ENCODE peak calls at places on chromosomes 6 and 20, in six cellular contexts. A, W, Q, H, N and J are unnamed samples.

GRCh38 chr6:167819640-167820039 is 7.1 kb upstream of the AFDN start:
- DNase-seq in A (no peak), W (no peak), Q (no peak), H (peak), N (no peak), J (no peak)

GRCh38 chr6:134169881-134170486 is 117.6 kb upstream of the SLC2A12 start:
- DNase-seq in A (no peak), W (peak), Q (no peak), H (no peak), N (no peak), J (no peak)

GRCh38 chr20:41738584-41739193 is 120.5 kb upstream of the CHD6 start:
- DNase-seq in A (peak), W (peak), Q (no peak), H (no peak), N (peak), J (no peak)

GRCh38 chr20:4684837-4685413 is 36.8 kb upstream of the PRND start:
- DNase-seq in A (no peak), W (no peak), Q (no peak), H (no peak), N (no peak), J (no peak)

GRCh38 chr6:89145461-89145961 is 344 bp upstream of the PM20D2 start:
- DNase-seq in A (no peak), W (no peak), Q (no peak), H (no peak), N (peak), J (no peak)

GRCh38 chr6:52595796-52596130 is 18.9 kb upstream of the TRAM2 start:
- DNase-seq in A (no peak), W (no peak), Q (no peak), H (no peak), N (no peak), J (no peak)

GRCh38 chr6:77040566-77041195 is 422.6 kb downstream of the HTR1B start:
- DNase-seq in A (no peak), W (no peak), Q (no peak), H (no peak), N (no peak), J (no peak)

GRCh38 chr6:33088931-33089640 is 13.3 kb downstream of the HLA-DPB1 start:
- DNase-seq in A (no peak), W (no peak), Q (no peak), H (no peak), N (no peak), J (no peak)

GRCh38 chr20:10922941-10923340 is 249.1 kb upstream of the JAG1 start:
- DNase-seq in A (no peak), W (no peak), Q (no peak), H (no peak), N (no peak), J (peak)

GRCh38 chr20:38724603-38725457 is 544 bp downstream of the SLC32A1 start:
- DNase-seq in A (no peak), W (no peak), Q (no peak), H (no peak), N (peak), J (no peak)

GRCh38 chr6:21754891-21755290 is 161.3 kb downstream of the SOX4 start:
- DNase-seq in A (no peak), W (no peak), Q (no peak), H (no peak), N (no peak), J (no peak)

GRCh38 chr6:127102299-127102698 is 16.2 kb upstream of the RSPO3 start:
- DNase-seq in A (peak), W (no peak), Q (no peak), H (no peak), N (no peak), J (peak)

GRCh38 chr6:41503435-41503768 is 42.8 kb upstream of the FOXP4 start:
- DNase-seq in A (no peak), W (no peak), Q (no peak), H (no peak), N (no peak), J (no peak)

DNA sequence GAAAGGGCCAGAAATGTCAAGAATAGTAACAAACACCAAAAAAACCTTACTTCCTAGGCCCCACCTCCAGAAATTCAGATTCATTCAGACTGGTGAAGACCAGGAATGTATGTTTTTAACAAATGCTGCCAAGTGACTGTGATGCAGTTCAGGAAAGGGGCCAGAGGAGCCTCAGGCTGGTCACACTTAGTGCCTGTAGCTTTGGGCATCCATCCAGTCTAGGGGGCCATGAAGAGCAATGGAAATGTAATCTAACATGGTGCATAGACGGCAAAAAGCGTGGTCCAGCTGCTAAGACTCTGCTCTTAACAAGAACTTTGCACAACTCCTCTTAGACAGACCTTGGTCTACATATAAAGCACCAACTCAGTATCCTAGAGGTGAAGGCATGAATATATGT is 7.1 kb downstream of the GJA1 start:
- DNase-seq in A (no peak), W (no peak), Q (no peak), H (no peak), N (no peak), J (no peak)
- H3K4me3 ChIP-seq in A (no peak), W (peak), Q (no peak), H (no peak), N (no peak), J (no peak)

DNA sequence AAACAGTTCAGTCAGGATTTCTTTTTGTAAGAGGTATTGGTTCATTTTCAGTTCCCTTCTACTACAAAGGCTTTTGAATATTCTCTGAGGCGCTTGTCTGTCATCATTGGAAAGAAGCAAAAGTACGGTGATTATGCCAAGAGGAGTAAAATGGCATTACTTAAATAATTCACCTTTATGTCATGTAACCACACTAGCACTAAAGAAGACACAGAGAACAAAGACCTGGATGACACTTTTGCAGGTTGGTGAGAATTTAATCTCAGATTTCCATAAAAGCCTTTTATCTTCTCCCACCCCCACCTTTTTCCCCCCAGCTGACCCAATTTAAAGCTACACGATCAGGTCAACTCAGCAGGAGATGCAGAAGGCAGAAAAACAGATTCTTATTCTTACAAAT is 451.8 kb downstream of the HACE1 start:
- DNase-seq in A (no peak), W (no peak), Q (no peak), H (no peak), N (no peak), J (no peak)
- H3K4me3 ChIP-seq in A (no peak), W (no peak), Q (no peak), H (no peak), N (no peak), J (no peak)

DNA sequence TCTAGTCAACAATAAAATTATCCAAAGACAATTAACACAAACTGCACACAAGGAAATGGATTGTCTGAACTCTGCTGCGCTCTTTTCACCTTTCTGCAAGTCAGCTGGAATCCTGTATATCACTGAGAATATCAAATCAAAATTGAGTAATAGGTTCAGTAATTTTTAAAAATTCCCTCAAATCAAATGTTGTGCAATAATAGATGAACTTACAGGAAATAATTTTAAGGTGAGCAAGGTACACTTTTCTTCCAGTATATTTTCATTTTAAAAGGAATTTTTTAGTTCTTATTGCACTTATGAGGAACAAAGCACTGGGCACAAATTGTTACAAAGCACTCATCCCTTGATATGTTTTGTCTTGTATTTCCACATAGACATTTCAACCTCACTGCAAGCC is 1.2 kb downstream of the SAYSD1 start:
- DNase-seq in A (no peak), W (no peak), Q (no peak), H (no peak), N (no peak), J (no peak)
- H3K4me3 ChIP-seq in A (peak), W (peak), Q (peak), H (no peak), N (no peak), J (peak)

GRCh38 chr6:14711056-14711703 is 534.7 kb upstream of the JARID2 start:
- DNase-seq in A (no peak), W (peak), Q (no peak), H (no peak), N (peak), J (peak)

GRCh38 chr6:14713561-14713960 is 532.3 kb upstream of the JARID2 start:
- DNase-seq in A (no peak), W (peak), Q (no peak), H (no peak), N (no peak), J (no peak)

GRCh38 chr6:14713966-14714631 is 531.8 kb upstream of the JARID2 start:
- DNase-seq in A (no peak), W (no peak), Q (no peak), H (no peak), N (no peak), J (no peak)

GRCh38 chr6:14711704-14712397 is 534.0 kb upstream of the JARID2 start:
- DNase-seq in A (no peak), W (no peak), Q (no peak), H (no peak), N (no peak), J (no peak)

GRCh38 chr6:14713008-14713452 is 532.8 kb upstream of the JARID2 start:
- DNase-seq in A (peak), W (peak), Q (no peak), H (no peak), N (no peak), J (no peak)
- H3K4me3 ChIP-seq in A (no peak), W (no peak), Q (no peak), H (no peak), N (no peak), J (no peak)

GRCh38 chr6:155325700-155326516 is 11.6 kb upstream of the TFB1M start:
- DNase-seq in A (no peak), W (no peak), Q (no peak), H (no peak), N (no peak), J (no peak)
- H3K4me3 ChIP-seq in A (no peak), W (no peak), Q (peak), H (no peak), N (no peak), J (no peak)

DNA sequence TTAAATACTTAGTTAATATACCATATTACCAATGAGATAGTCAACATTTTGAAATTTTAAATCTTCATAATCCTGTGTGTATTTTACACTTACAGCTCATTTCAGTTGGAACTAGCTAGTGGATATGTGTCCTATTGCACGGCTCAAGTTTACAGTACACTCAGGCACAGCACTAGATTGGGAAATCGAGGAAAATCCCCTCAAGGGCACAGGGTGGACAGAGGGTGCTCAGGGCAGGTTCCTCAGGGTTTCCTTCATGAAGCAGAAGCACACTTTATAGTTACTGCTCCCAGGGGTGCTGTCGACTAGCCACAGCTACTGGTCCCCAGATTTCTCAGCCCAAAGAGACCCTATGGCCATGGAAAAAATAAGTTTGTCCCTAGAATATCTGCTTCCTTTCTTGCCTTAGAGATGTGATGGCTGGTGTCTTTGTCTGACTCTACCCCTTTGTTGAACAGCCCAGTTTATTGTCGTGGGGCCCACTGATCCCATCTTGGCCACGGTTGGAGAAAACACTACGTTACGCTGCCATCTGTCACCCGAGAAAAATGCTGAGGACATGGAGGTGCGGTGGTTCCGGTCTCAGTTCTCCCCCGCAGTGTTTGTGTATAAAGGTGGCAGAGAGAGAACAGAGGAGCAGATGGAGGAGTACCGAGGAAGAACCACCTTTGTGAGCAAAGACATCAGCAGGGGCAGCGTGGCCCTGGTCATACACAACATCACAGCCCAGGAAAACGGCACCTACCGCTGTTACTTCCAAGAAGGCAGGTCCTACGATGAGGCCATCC is 1.5 kb downstream of the BTN2A1 start:
- DNase-seq in A (no peak), W (no peak), Q (no peak), H (no peak), N (no peak), J (no peak)
- H3K4me3 ChIP-seq in A (peak), W (peak), Q (peak), H (peak), N (no peak), J (peak)

DNA sequence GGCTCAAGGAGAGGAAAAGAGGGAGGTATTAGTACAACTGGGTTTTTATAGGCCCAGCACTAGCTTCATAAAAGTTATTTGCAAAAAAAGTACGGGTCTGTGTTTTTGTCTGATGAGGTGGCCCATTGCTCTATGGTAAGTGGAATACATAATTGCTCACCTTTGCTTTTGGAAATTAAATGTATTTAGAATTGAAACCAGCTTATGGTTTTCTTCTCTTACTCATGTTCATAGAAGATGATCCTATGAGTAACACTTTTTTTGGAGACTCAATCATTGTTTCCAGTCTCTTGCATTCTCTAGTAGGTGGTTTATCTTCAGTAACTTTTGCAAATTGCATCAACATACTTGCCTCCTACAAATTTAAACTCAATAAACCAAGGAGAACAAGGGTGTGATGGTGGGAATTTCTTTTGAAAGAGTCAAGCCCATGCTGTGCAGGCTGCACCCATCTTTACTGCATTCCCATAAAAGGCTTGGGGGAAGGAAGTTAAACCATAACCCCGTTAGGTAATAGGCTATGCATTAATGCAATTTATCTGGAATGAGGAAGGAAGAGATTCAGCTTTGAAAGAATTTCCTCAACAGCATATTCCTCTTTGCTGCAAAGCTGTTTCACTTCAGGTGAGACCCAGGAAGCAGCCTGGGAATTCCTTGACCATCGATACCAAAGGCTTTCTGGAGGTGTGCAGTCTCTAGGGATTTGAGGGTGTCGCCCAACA is 48.5 kb upstream of the EDN1 start:
- DNase-seq in A (no peak), W (no peak), Q (no peak), H (no peak), N (no peak), J (peak)
- H3K4me3 ChIP-seq in A (no peak), W (no peak), Q (no peak), H (no peak), N (no peak), J (no peak)